ENCODE peak calls at places on chromosomes 5 and 9, in eight cellular contexts. E is PC-3, K is AG09319, Q is nephron progenitor cell, D is A549, G is GM13976, P is stomach, U is transverse colon. S is an unnamed sample.

GRCh38 chr9:71762900-71763653 is 5.2 kb downstream of the CEMIP2 start:
- DNase-seq in P (no peak), U (no peak), K (no peak), Q (no peak), E (peak), G (no peak), D (peak), S (no peak)

GRCh38 chr5:62627121-62627520 is 48.5 kb downstream of the LRRC70 start:
- DNase-seq in G (no peak), D (no peak), E (no peak), K (no peak), P (no peak), Q (no peak), U (no peak), S (no peak)

GRCh38 chr5:43227655-43228054 is 35.6 kb downstream of the NIM1K start:
- DNase-seq in K (peak), E (peak), D (peak), U (no peak), P (no peak), G (peak), Q (no peak), S (no peak)

GRCh38 chr9:92463989-92464388 is 18.3 kb downstream of the ASPN start:
- DNase-seq in D (peak), E (peak), K (peak), P (no peak), U (no peak), G (no peak), Q (no peak), S (no peak)

GRCh38 chr5:79774171-79774854 is 84.7 kb downstream of the CMYA5 start:
- DNase-seq in E (peak), G (peak), P (no peak), D (peak), Q (peak), K (no peak), U (no peak), S (peak)

GRCh38 chr5:617896-618295 is 5.8 kb downstream of the CEP72 start:
- DNase-seq in Q (no peak), E (no peak), K (no peak), U (no peak), P (no peak), D (no peak), G (no peak), S (no peak)

GRCh38 chr5:154707641-154708040 is 47.5 kb upstream of the LARP1 start:
- DNase-seq in K (no peak), G (no peak), P (no peak), D (no peak), E (no peak), Q (no peak), U (no peak), S (no peak)

GRCh38 chr5:54628049-54628448 is 110.5 kb downstream of the SNX18 start:
- DNase-seq in U (no peak), Q (peak), E (no peak), D (no peak), K (no peak), G (no peak), P (no peak), S (no peak)

GRCh38 chr5:59600153-59600552 is 293.4 kb downstream of the PDE4D start:
- DNase-seq in E (no peak), G (no peak), D (no peak), U (no peak), P (no peak), K (no peak), Q (no peak), S (no peak)

GRCh38 chr9:106069241-106069640 is 374.9 kb downstream of the TMEM38B start:
- DNase-seq in K (no peak), U (no peak), D (no peak), Q (no peak), E (peak), G (no peak), P (no peak), S (no peak)

GRCh38 chr5:175816348-175816747 is 55.0 kb upstream of the CPLX2 start:
- DNase-seq in E (no peak), D (no peak), Q (no peak), P (no peak), U (no peak), K (no peak), G (no peak), S (no peak)

GRCh38 chr5:29905626-29906353 is 1287.7 kb upstream of the CDH6 start:
- DNase-seq in U (no peak), K (no peak), P (no peak), D (no peak), Q (no peak), E (peak), G (no peak), S (no peak)

GRCh38 chr5:88502179-88503064 is 233.8 kb upstream of the TMEM161B start:
- DNase-seq in D (no peak), Q (no peak), E (no peak), U (no peak), P (no peak), K (no peak), G (peak), S (no peak)

GRCh38 chr9:74496819-74497749 is at the start of gene RORB:
- DNase-seq in E (no peak), G (peak), Q (peak), D (peak), U (peak), K (no peak), P (peak), S (peak)

GRCh38 chr5:133873936-133874585 is 94.4 kb downstream of the C5orf15 start:
- DNase-seq in K (no peak), E (peak), Q (no peak), G (no peak), D (no peak), P (no peak), U (no peak), S (no peak)

GRCh38 chr5:74042559-74043357 is 416.8 kb downstream of the ARHGEF28 start:
- DNase-seq in E (peak), Q (no peak), G (no peak), K (no peak), U (no peak), D (peak), P (no peak), S (no peak)

GRCh38 chr5:139287890-139288635 is 5.5 kb upstream of the MATR3 start:
- DNase-seq in U (no peak), K (no peak), D (peak), Q (no peak), G (no peak), P (no peak), E (peak), S (no peak)

GRCh38 chr9:16150938-16151650 is 598.3 kb downstream of the CCDC171 start:
- DNase-seq in Q (no peak), E (no peak), G (no peak), P (no peak), D (no peak), K (no peak), U (no peak), S (no peak)

GRCh38 chr9:108760841-108761240 is 94.9 kb downstream of the ACTL7B start:
- DNase-seq in Q (no peak), D (no peak), U (no peak), G (no peak), K (no peak), P (no peak), E (no peak), S (no peak)

GRCh38 chr9:108759835-108760234 is 96.0 kb downstream of the ACTL7B start:
- DNase-seq in K (no peak), D (no peak), E (no peak), U (no peak), G (no peak), P (no peak), Q (no peak), S (no peak)

GRCh38 chr9:108759399-108759798 is 96.4 kb downstream of the ACTL7B start:
- DNase-seq in D (no peak), U (no peak), Q (no peak), E (no peak), G (no peak), K (no peak), P (no peak), S (no peak)

GRCh38 chr9:108755979-108756378 is 99.8 kb downstream of the ACTL7B start:
- DNase-seq in G (no peak), P (no peak), D (no peak), K (no peak), Q (no peak), E (no peak), U (no peak), S (no peak)

DNA sequence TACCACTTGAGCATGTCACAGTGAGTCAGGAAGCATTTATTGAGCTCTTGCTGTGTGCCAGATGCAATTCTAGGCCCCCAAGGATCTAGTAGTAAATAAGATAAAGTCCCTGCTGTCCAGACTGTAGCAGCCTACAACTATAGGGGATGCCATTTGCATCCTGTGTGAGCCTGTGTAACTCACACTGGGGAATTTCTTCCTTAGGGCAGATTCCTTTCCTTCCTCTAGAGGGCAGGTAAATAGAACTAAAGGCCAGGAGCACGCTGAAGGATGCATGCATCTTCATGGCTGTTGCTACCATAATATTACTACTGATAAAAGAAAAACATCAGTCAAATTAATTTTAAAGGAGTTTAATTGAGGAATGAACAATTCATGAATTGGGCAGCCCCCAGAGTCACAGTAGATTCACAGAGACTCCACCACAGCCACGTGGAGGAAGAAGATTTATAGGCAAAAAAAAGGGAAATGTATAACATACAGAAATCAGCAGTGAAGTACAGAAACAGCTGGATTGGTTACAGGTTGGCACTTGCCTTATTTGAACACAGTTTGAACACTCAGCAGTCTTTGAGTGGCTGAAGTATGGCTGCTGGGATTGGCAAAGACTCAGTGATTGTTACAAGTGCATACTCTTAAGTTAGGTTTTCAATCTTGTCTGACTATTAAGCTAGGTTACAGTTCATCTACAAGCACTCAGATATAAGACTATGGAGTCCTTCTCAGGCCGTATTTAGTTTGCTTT is 98.9 kb downstream of the ACTL7B start:
- DNase-seq in E (peak), P (no peak), Q (no peak), D (no peak), K (no peak), U (no peak), G (no peak), S (no peak)
- TF ChIP-seq CTCF in E (peak), P (no peak), Q (peak), D (peak), K (no peak), U (no peak), G (no peak), S (peak)

DNA sequence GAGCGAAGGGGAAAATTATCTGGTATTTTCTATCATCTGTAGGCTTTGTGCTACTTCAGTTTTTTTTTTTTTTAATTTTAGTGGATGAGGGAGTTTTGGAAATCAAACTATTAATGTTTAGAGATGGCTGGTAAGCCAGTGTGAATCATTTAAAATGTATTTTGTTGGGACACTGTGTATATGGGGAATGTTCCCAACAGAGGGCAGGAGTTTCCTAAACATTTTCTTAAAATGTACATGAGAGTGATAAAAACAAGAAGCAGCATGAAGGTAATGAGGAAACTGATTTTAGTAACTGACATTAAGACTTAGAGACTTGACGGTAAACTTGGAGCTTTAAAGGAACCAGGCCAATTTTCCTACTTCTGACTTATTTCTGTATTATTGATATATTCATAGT is 68.2 kb upstream of the ITGA2 start:
- DNase-seq in E (peak), K (no peak), P (no peak), G (no peak), U (no peak), Q (no peak), D (no peak), S (no peak)
- TF ChIP-seq CTCF in E (peak), K (no peak), P (no peak), G (no peak), U (no peak), Q (no peak), D (no peak), S (no peak)

GRCh38 chr5:143569722-143570567 is 166.5 kb upstream of the NR3C1 start:
- DNase-seq in K (no peak), P (no peak), E (no peak), Q (no peak), G (no peak), U (no peak), D (no peak), S (no peak)
- TF ChIP-seq CTCF in K (no peak), P (no peak), E (no peak), Q (no peak), G (no peak), U (no peak), D (no peak), S (no peak)

DNA sequence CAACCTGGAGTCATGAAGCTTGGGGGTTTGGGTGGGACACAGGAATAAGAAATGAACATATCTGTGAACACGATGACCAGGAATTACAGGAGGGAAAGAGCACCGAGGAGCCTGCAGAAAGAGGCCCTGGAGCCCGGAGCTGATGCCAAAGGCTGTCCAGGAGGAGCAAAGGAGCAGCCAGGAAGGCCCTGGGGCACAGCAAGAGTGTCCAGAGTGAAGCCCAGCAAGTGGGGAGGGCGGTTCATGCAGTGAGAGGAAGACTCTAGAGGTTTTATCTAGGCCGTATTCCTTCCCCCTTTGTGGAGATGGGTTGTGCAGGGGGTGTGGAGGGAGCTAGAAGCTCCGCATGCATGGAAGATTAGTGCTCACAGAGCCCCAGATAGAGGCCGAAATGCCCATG is 318.4 kb downstream of the GADD45G start:
- DNase-seq in D (no peak), G (no peak), Q (no peak), K (no peak), E (no peak), P (no peak), U (no peak), S (no peak)
- TF ChIP-seq CTCF in D (no peak), G (no peak), Q (no peak), K (no peak), E (no peak), P (no peak), U (no peak), S (no peak)

GRCh38 chr5:117266237-117266725 is 691.7 kb upstream of the SEMA6A start:
- DNase-seq in D (no peak), E (no peak), G (no peak), Q (no peak), K (no peak), P (no peak), U (no peak), S (no peak)
- TF ChIP-seq CTCF in D (no peak), E (no peak), G (no peak), Q (no peak), K (no peak), P (no peak), U (no peak), S (no peak)

DNA sequence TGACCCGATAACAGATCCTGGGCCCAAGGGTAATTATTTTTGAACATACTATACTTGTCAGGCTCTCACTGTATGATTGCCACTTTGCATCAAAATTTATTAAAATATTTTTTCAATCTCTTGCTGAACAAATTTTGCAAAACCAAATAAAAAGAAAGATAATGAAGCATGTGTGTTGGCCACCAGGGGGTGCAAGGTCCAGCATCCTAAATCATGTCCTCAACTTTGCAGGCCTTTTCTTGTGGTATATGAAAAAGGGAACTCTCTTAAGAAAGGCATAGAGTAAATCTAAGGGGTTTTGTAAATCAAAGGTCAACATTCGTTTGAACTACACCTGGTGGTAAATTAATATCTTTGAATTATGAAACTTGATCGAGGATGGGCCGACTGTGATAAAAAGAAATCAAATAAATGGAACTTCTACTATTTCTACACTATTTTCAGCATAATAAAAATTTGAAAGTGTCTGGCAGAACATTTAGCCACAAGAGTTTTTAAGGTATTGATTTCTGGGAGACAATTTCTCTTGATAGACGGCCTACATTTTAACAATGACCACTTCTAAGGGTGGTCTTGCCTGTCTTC is 676.5 kb downstream of the DMRTA1 start:
- DNase-seq in K (no peak), Q (peak), P (no peak), D (peak), E (peak), U (peak), G (no peak), S (peak)
- TF ChIP-seq CTCF in K (peak), Q (peak), P (peak), D (peak), E (peak), U (peak), G (no peak), S (peak)

DNA sequence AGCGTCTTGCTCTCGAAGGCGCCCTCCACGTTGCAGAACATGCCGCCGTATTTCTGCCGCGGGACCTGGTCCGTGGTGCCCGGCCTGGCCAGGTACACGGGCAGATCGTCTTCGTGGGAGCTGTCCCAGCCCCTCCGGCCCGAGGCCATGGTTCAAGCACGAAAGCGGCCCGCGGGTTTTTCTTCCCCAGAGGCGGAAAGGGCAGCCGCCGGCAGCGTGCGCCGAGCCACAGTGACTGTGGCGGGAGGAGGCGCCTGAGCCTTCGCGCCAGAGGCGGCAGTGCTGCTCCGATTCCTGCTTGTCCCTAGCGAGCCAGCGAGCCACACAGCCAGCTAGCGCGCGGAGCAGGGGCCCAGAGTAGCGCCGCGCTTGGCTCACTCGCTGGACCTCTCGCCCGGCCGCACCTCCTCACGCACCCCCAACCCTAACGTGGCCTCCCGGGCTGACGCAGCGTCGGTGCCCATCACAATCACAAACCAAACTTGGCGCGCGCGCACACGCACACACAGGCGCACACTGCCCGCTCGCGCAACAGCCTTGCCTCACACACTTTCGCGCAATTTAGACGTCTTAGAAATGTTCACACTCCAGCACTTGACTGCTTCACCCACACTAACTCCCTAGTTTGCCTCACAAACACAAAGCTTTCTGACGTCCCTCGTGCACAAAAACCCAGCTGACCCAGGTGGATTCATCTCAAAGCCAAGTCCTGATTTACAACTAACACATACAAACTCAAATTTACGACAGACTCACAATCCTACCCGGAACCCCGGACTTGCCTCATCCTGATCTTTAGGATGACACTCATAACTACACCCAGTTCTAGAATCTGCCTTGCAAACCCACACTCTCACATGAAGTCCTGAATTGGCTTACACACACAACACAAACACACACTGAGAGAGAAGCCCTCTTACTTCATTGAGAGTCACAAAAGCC is at the start of gene DPYSL3:
- DNase-seq in G (peak), E (peak), Q (peak), D (peak), P (peak), K (peak), U (peak), S (peak)
- TF ChIP-seq CTCF in G (no peak), E (peak), Q (no peak), D (no peak), P (no peak), K (peak), U (peak), S (no peak)

DNA sequence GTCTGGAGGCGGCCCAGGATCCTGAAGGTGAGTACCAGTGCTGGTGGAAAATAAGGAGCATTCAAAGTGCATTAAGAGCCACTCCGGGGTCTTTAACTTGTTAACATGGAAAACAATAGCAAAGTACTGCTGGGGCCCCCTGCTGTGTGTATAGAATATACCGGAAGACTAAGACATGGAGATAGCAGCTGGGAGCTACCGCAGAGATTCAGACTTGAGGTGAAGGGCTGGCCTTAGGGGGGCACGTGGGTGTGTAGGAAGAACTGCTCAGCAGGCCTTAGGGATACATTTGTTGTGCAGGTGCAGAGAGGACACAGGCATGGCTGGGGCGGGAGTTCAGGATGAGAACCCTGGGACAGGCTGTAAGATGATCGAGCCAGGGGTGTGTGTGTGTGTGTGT is 1.2 kb upstream of the DMRT1 start:
- DNase-seq in D (no peak), K (no peak), P (no peak), G (no peak), U (no peak), E (no peak), Q (no peak), S (no peak)
- TF ChIP-seq CTCF in D (no peak), K (no peak), P (no peak), G (no peak), U (no peak), E (no peak), Q (no peak), S (no peak)

S was measured in glutamatergic neuron.